ENCODE peak calls at places on chromosomes 6 and 20, in four cellular contexts. K, B, M and A are unnamed samples.

GRCh38 chr6:125252891-125253290 is 48.9 kb downstream of the HDDC2 start:
- DNase-seq in K (no peak), B (no peak), M (no peak), A (no peak)

GRCh38 chr6:111602481-111603404 is 2.9 kb downstream of the TRAF3IP2 start:
- DNase-seq in K (peak; percentile 35), B (no peak), M (peak; percentile 74), A (no peak)

GRCh38 chr20:4406627-4407026 is 315.1 kb upstream of the PRND start:
- DNase-seq in K (no peak), B (no peak), M (peak; percentile 39), A (no peak)

GRCh38 chr20:13333793-13334192 is 112.7 kb downstream of the ISM1 start:
- DNase-seq in K (no peak), B (no peak), M (peak; percentile 9), A (no peak)

GRCh38 chr20:3180319-3180718 is 7.0 kb upstream of the LZTS3 start:
- DNase-seq in K (no peak), B (no peak), M (no peak), A (no peak)

GRCh38 chr20:32924781-32925180 is 66.1 kb downstream of the EFCAB8 start:
- DNase-seq in K (no peak), B (peak; percentile 11), M (no peak), A (no peak)

GRCh38 chr20:45445805-45446562 is 23.6 kb upstream of the WFDC2 start:
- DNase-seq in K (peak; percentile 65), B (no peak), M (peak; percentile 39), A (peak; percentile 84)

GRCh38 chr6:89406157-89406556 is 5.9 kb downstream of the RRAGD start:
- DNase-seq in K (no peak), B (no peak), M (no peak), A (no peak)

GRCh38 chr6:107716688-107717089 is 107.4 kb downstream of the SCML4 start:
- DNase-seq in K (no peak), B (no peak), M (peak; percentile 54), A (peak; percentile 24)

GRCh38 chr6:105373481-105373880 is 29.4 kb downstream of the PREP start:
- DNase-seq in K (no peak), B (no peak), M (no peak), A (no peak)

GRCh38 chr6:71404145-71404966 is 115.7 kb downstream of the OGFRL1 start:
- DNase-seq in K (no peak), B (no peak), M (peak; percentile 90), A (peak; percentile 51)

GRCh38 chr20:25277941-25278521 is 30.1 kb downstream of the PYGB start:
- DNase-seq in K (no peak), B (peak; percentile 23), M (no peak), A (no peak)

GRCh38 chr6:105757512-105758200 is 328.5 kb upstream of the PRDM1 start:
- DNase-seq in K (no peak), B (no peak), M (no peak), A (no peak)

GRCh38 chr6:77123527-77123926 is 339.8 kb downstream of the HTR1B start:
- DNase-seq in K (no peak), B (no peak), M (no peak), A (no peak)

DNA sequence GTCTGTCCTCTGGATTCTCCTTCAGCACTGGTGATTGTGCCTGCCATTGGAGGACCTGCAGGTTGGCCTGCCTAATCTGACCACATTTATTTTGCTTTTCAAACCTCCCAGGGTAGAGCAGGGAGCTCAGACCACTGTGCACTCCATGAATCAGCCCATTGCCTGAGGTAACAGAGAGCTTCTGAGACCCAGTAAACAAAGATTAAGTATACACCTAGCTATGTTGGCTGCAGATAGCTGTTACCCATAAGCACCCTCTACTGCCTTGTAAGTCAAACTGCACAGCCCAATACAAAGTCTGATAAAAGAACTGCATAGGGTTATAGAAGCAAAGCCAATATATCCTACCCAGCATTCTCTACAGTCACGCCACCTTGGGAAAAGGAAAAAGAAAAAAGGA is 338.7 kb downstream of the HTR1B start:
- DNase-seq in K (no peak), B (no peak), M (peak; percentile 67), A (no peak)
- TF ChIP-seq CTCF in K (no peak), B (no peak), M (peak; percentile 61), A (no peak)

GRCh38 chr20:42915081-42915480 is 274.6 kb downstream of the PTPRT start:
- DNase-seq in K (no peak), B (no peak), M (no peak), A (no peak)

DNA sequence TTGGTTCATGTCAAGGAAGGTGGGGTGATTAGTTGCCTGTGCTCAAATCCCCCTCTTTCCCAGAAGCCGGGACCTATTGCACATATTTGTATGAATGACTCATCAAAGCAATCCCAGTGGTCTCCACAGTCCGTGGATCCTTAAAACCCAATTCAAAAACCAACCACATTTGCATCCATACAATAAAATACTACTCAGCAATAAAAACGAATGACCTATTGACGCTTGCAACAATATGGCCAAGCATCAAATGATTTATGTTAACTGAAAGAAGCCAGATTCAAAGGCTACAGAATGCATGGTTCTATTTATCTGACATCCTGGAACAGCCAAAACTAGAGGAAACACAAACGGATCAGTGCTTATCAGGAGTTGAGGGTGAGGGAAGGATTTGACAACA is 275.4 kb downstream of the PTPRT start:
- DNase-seq in K (no peak), B (no peak), M (no peak), A (no peak)
- TF ChIP-seq CTCF in K (no peak), B (no peak), M (no peak), A (no peak)

DNA sequence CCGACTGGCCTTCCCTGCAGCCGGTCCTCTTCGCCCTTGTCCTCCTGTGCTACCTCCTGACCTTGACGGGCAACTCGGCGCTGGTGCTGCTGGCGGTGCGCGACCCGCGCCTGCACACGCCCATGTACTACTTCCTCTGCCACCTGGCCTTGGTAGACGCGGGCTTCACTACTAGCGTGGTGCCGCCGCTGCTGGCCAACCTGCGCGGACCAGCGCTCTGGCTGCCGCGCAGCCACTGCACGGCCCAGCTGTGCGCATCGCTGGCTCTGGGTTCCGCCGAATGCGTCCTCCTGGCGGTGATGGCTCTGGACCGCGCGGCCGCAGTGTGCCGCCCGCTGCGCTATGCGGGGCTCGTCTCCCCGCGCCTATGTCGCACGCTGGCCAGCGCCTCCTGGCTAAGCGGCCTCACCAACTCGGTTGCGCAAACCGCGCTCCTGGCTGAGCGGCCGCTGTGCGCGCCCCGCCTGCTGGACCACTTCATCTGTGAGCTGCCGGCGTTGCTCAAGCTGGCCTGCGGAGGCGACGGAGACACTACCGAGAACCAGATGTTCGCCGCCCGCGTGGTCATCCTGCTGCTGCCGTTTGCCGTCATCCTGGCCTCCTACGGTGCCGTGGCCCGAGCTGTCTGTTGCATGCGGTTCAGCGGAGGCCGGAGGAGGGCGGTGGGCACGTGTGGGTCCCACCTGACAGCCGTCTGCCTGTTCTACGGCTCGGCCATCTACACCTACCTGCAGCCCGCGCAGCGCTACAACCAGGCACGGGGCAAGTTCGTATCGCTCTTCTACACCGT is 6.1 kb downstream of the UBD start:
- DNase-seq in K (peak; percentile 71), B (peak; percentile 45), M (peak; percentile 78), A (no peak)
- TF ChIP-seq CTCF in K (no peak), B (no peak), M (peak; percentile 29), A (no peak)

GRCh38 chr6:13453771-13454251 is 33.6 kb downstream of the GFOD1 start:
- DNase-seq in K (no peak), B (no peak), M (no peak), A (peak; percentile 52)

GRCh38 chr6:13452346-13453171 is 34.8 kb downstream of the GFOD1 start:
- DNase-seq in K (no peak), B (no peak), M (no peak), A (no peak)

GRCh38 chr6:13453172-13453552 is 34.2 kb downstream of the GFOD1 start:
- DNase-seq in K (no peak), B (no peak), M (no peak), A (no peak)

GRCh38 chr6:13455604-13456003 is 31.8 kb downstream of the GFOD1 start:
- DNase-seq in K (no peak), B (no peak), M (no peak), A (no peak)

DNA sequence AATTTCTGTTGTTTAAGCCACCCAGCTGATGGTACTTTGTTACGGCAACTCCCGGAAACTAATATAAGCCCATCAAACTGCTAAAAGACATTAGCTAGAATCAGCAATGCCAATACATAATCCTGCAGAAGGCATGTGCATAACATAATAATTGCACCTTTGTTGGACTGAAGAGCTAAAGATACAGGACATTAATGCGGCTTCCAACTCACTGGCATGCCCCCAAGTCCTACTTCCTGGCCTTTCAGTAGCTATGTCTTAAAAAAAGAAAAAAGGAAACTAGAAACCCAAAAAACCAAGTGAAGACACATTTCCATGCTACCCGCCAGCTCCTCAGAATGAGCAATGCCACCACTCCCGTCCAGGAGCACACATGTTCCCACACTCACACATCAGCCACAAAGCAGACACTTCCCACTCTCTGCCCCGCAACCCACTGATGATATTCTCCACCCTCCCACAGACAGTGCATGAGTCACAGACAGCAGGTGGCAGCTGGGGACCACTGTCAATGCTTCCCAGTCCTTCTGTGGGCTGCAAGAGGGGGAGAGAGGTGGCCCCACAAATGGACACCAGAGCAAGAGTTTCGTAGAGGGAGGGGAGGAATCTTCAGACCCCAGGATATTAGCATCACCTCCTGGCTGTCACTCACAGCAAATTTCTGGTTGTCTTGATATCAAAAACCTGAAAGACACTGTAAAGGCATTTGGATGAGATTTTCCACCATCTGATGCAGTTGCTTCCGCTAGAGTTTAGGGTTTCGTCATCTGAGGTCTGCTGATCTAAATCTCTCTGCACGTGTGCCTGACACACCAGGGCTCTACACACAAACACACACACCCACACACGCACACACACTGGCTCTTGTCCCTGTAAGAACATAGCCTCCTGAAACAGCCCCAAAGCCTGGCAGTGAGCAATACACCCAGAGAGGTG is 32.8 kb downstream of the GFOD1 start:
- DNase-seq in K (no peak), B (peak; percentile 32), M (peak; percentile 78), A (no peak)
- TF ChIP-seq CTCF in K (no peak), B (no peak), M (no peak), A (no peak)

DNA sequence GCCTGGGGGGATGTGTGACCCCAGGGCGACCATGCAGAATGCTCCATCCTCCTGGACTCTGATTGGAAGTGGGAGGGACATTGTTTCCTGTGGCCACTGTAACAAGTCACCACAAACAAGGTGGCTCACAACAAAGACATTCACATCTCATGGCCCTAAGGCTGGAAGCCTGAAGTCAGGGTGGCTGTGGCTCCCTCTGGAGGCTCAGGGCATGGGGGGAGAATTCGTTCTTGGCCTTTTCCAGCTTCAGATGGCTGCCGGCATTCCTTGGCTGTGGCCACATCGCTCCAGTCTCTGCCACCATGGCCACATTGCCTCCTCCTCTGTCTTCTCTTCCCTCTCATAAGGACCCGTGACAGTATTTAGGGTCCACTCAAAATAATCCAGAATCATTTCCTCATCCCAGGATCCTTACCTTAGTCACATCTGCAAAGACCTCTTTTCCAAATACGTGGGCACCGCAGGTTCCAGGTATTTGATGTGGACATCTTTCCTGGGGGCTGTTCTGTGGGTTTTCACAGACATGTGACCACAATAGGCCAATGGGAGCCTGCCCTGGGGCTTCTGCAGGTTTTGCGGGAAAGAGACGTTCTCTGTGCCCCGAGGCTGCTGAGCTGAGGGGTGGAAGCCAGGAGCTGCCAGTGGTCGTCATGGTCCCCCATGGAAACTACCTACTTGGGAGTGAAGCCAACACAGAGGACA is 249.3 kb downstream of the PREX1 start:
- DNase-seq in K (no peak), B (no peak), M (no peak), A (peak; percentile 43)
- TF ChIP-seq CTCF in K (no peak), B (no peak), M (peak; percentile 34), A (no peak)

GRCh38 chr20:31440012-31440659 is at the start of gene DEFB123:
- DNase-seq in K (no peak), B (no peak), M (no peak), A (peak; percentile 18)
- TF ChIP-seq CTCF in K (no peak), B (no peak), M (peak; percentile 13), A (peak; percentile 33)